ENCODE peak calls at places on chromosomes 4 and X, in four cellular contexts. W is adipocyte, C is RWPE1, M is endothelial cell. K is an unnamed sample.

GRCh38 chr4:76831475-76832390 is 66.2 kb downstream of the SOWAHB start:
- DNase-seq in W (no peak), C (no peak), M (no peak), K (no peak)

GRCh38 chr4:70927502-70928139 is 25.5 kb downstream of the MOB1B start:
- DNase-seq in M (no peak), C (no peak), W (no peak), K (no peak)

GRCh38 chr4:157217708-157218107 is 2.8 kb upstream of the GRIA2 start:
- DNase-seq in C (no peak), M (peak), W (peak), K (no peak)

GRCh38 chrX:124226129-124226528 is 106.3 kb upstream of the TEX13D start:
- DNase-seq in W (no peak), C (peak), M (no peak), K (no peak)

GRCh38 chr4:82773049-82773448 is 25.5 kb downstream of the SCD5 start:
- DNase-seq in C (no peak), W (no peak), M (no peak), K (no peak)

GRCh38 chr4:140004580-140005314 is 149.2 kb downstream of the MAML3 start:
- DNase-seq in C (no peak), M (peak), W (peak), K (no peak)

GRCh38 chrX:2679534-2680485 is 11.3 kb upstream of the CD99 start:
- DNase-seq in M (no peak), C (no peak), W (peak), K (no peak)

GRCh38 chr4:61489927-61490326 is 289.8 kb downstream of the ADGRL3 start:
- DNase-seq in C (no peak), W (no peak), M (no peak), K (no peak)

GRCh38 chr4:39502034-39502658 is 25.1 kb downstream of the UGDH start:
- DNase-seq in W (peak), C (peak), M (no peak), K (no peak)

GRCh38 chr4:15837591-15837990 is 59.5 kb downstream of the CD38 start:
- DNase-seq in C (no peak), M (no peak), W (no peak), K (no peak)

GRCh38 chrX:135951291-135951690 is 22.5 kb downstream of the MMGT1 start:
- DNase-seq in M (no peak), C (no peak), W (no peak), K (no peak)

GRCh38 chrX:129632443-129632842 is 22.3 kb downstream of the APLN start:
- DNase-seq in C (no peak), W (no peak), M (no peak), K (no peak)

GRCh38 chrX:115535844-115536243 is 25.1 kb upstream of the PLS3 start:
- DNase-seq in C (no peak), M (no peak), W (no peak), K (no peak)

GRCh38 chrX:66017659-66018170 is 22.2 kb downstream of the VSIG4 start:
- DNase-seq in W (no peak), C (no peak), M (no peak), K (no peak)

GRCh38 chrX:27619975-27620374 is 29.8 kb downstream of the DCAF8L2 start:
- DNase-seq in W (peak), C (no peak), M (no peak), K (no peak)

GRCh38 chrX:24207826-24208225 is 58.3 kb downstream of the ZFX start:
- DNase-seq in C (no peak), M (no peak), W (peak), K (no peak)

GRCh38 chr4:98928131-98928504 is 815 bp downstream of the EIF4E start:
- DNase-seq in W (peak), M (peak), C (peak), K (peak)

GRCh38 chr4:184617611-184618196 is 31.5 kb downstream of the CASP3 start:
- DNase-seq in M (no peak), C (no peak), W (no peak), K (no peak)

GRCh38 chr4:6751611-6752485 is 30.7 kb upstream of the KIAA0232 start:
- DNase-seq in C (no peak), W (no peak), M (no peak), K (no peak)